ENCODE peak calls at places on chromosomes 4 and X, in seven cellular contexts. One of them, this sample, is unnamed.

GRCh38 chr4:2767705-2768074 is 11.6 kb upstream of the TNIP2 start:
- DNase-seq in heart left ventricle: peak; percentile 70
- DNase-seq in brain microvascular endothelial cell: no peak
- DNase-seq in left lung: peak; percentile 27
- DNase-seq in ascending aorta: no peak
- DNase-seq in stomach: no peak
- DNase-seq in CD8-positive, alpha-beta memory T cell: no peak
- DNase-seq in this sample: no peak

GRCh38 chr4:13907255-13907751 is 279.8 kb upstream of the BOD1L1 start:
- DNase-seq in heart left ventricle: no peak
- DNase-seq in brain microvascular endothelial cell: peak; percentile 97
- DNase-seq in left lung: no peak
- DNase-seq in ascending aorta: no peak
- DNase-seq in stomach: no peak
- DNase-seq in CD8-positive, alpha-beta memory T cell: no peak
- DNase-seq in this sample: peak; percentile 85

GRCh38 chr4:159016527-159017137 is 86.2 kb upstream of the RAPGEF2 start:
- DNase-seq in heart left ventricle: no peak
- DNase-seq in brain microvascular endothelial cell: no peak
- DNase-seq in left lung: no peak
- DNase-seq in ascending aorta: no peak
- DNase-seq in stomach: no peak
- DNase-seq in CD8-positive, alpha-beta memory T cell: no peak
- DNase-seq in this sample: no peak

GRCh38 chr4:160928482-160928881 is 1235.3 kb downstream of the FSTL5 start:
- DNase-seq in heart left ventricle: no peak
- DNase-seq in brain microvascular endothelial cell: no peak
- DNase-seq in left lung: no peak
- DNase-seq in ascending aorta: no peak
- DNase-seq in stomach: no peak
- DNase-seq in CD8-positive, alpha-beta memory T cell: no peak
- DNase-seq in this sample: no peak

GRCh38 chr4:38581708-38582107 is 82.3 kb upstream of the KLF3 start:
- DNase-seq in heart left ventricle: no peak
- DNase-seq in brain microvascular endothelial cell: no peak
- DNase-seq in left lung: no peak
- DNase-seq in ascending aorta: no peak
- DNase-seq in stomach: no peak
- DNase-seq in CD8-positive, alpha-beta memory T cell: no peak
- DNase-seq in this sample: no peak

GRCh38 chrX:1393871-1394615 is 2.1 kb upstream of the SLC25A6 start:
- DNase-seq in heart left ventricle: no peak
- DNase-seq in brain microvascular endothelial cell: no peak
- DNase-seq in left lung: peak; percentile 19
- DNase-seq in ascending aorta: no peak
- DNase-seq in stomach: peak; percentile 3
- DNase-seq in CD8-positive, alpha-beta memory T cell: no peak
- DNase-seq in this sample: no peak

GRCh38 chr4:184983660-184984356 is 34.5 kb upstream of the HELT start:
- DNase-seq in heart left ventricle: peak; percentile 52
- DNase-seq in brain microvascular endothelial cell: peak; percentile 27
- DNase-seq in left lung: peak; percentile 51
- DNase-seq in ascending aorta: no peak
- DNase-seq in stomach: peak; percentile 43
- DNase-seq in CD8-positive, alpha-beta memory T cell: peak; percentile 41
- DNase-seq in this sample: no peak

GRCh38 chr4:121742794-121743193 is 22.2 kb downstream of the SMIM43 start:
- DNase-seq in heart left ventricle: no peak
- DNase-seq in brain microvascular endothelial cell: no peak
- DNase-seq in left lung: no peak
- DNase-seq in ascending aorta: no peak
- DNase-seq in stomach: no peak
- DNase-seq in CD8-positive, alpha-beta memory T cell: no peak
- DNase-seq in this sample: no peak

GRCh38 chr4:3478446-3479357 is 15.6 kb downstream of the DOK7 start:
- DNase-seq in heart left ventricle: no peak
- DNase-seq in brain microvascular endothelial cell: no peak
- DNase-seq in left lung: no peak
- DNase-seq in ascending aorta: no peak
- DNase-seq in stomach: no peak
- DNase-seq in CD8-positive, alpha-beta memory T cell: no peak
- DNase-seq in this sample: no peak

GRCh38 chrX:11666180-11666579 is 460 bp upstream of the ARHGAP6 start:
- DNase-seq in heart left ventricle: no peak
- DNase-seq in brain microvascular endothelial cell: no peak
- DNase-seq in left lung: no peak
- DNase-seq in ascending aorta: no peak
- DNase-seq in stomach: no peak
- DNase-seq in CD8-positive, alpha-beta memory T cell: no peak
- DNase-seq in this sample: no peak

GRCh38 chrX:6738518-6739470 is 203.9 kb upstream of the VCX3A start:
- DNase-seq in heart left ventricle: no peak
- DNase-seq in brain microvascular endothelial cell: no peak
- DNase-seq in left lung: no peak
- DNase-seq in ascending aorta: no peak
- DNase-seq in stomach: no peak
- DNase-seq in CD8-positive, alpha-beta memory T cell: no peak
- DNase-seq in this sample: no peak

GRCh38 chrX:30504309-30504708 is 73.3 kb downstream of the TASL start:
- DNase-seq in heart left ventricle: no peak
- DNase-seq in brain microvascular endothelial cell: no peak
- DNase-seq in left lung: no peak
- DNase-seq in ascending aorta: no peak
- DNase-seq in stomach: no peak
- DNase-seq in CD8-positive, alpha-beta memory T cell: no peak
- DNase-seq in this sample: peak; percentile 36

GRCh38 chr4:147309434-147309833 is 171.5 kb upstream of the EDNRA start:
- DNase-seq in heart left ventricle: no peak
- DNase-seq in brain microvascular endothelial cell: no peak
- DNase-seq in left lung: no peak
- DNase-seq in ascending aorta: no peak
- DNase-seq in stomach: no peak
- DNase-seq in CD8-positive, alpha-beta memory T cell: no peak
- DNase-seq in this sample: peak; percentile 22
- H3K4me3 ChIP-seq in heart left ventricle: no peak overlapping the region
- H3K4me3 ChIP-seq in brain microvascular endothelial cell: no peak overlapping the region
- H3K4me3 ChIP-seq in left lung: no peak overlapping the region
- H3K4me3 ChIP-seq in ascending aorta: no peak overlapping the region
- H3K4me3 ChIP-seq in stomach: no peak overlapping the region
- H3K4me3 ChIP-seq in CD8-positive, alpha-beta memory T cell: no peak overlapping the region
- H3K4me3 ChIP-seq in this sample: no peak overlapping the region

GRCh38 chr4:25658777-25659176 is 3.1 kb downstream of the SLC34A2 start:
- DNase-seq in heart left ventricle: no peak
- DNase-seq in brain microvascular endothelial cell: no peak
- DNase-seq in left lung: no peak
- DNase-seq in ascending aorta: no peak
- DNase-seq in stomach: no peak
- DNase-seq in CD8-positive, alpha-beta memory T cell: no peak
- DNase-seq in this sample: no peak

GRCh38 chr4:25658357-25658771 is 2.7 kb downstream of the SLC34A2 start:
- DNase-seq in heart left ventricle: no peak
- DNase-seq in brain microvascular endothelial cell: no peak
- DNase-seq in left lung: peak; percentile 37
- DNase-seq in ascending aorta: no peak
- DNase-seq in stomach: no peak
- DNase-seq in CD8-positive, alpha-beta memory T cell: no peak
- DNase-seq in this sample: no peak

GRCh38 chr4:25654031-25654970 is 1.4 kb upstream of the SLC34A2 start:
- DNase-seq in heart left ventricle: no peak
- DNase-seq in brain microvascular endothelial cell: no peak
- DNase-seq in left lung: no peak
- DNase-seq in ascending aorta: no peak
- DNase-seq in stomach: no peak
- DNase-seq in CD8-positive, alpha-beta memory T cell: no peak
- DNase-seq in this sample: peak; percentile 19

GRCh38 chr4:25654971-25655963 is at the start of gene SLC34A2:
- DNase-seq in heart left ventricle: no peak
- DNase-seq in brain microvascular endothelial cell: no peak
- DNase-seq in left lung: peak; percentile 68
- DNase-seq in ascending aorta: no peak
- DNase-seq in stomach: peak; percentile 33
- DNase-seq in CD8-positive, alpha-beta memory T cell: no peak
- DNase-seq in this sample: no peak

DNA sequence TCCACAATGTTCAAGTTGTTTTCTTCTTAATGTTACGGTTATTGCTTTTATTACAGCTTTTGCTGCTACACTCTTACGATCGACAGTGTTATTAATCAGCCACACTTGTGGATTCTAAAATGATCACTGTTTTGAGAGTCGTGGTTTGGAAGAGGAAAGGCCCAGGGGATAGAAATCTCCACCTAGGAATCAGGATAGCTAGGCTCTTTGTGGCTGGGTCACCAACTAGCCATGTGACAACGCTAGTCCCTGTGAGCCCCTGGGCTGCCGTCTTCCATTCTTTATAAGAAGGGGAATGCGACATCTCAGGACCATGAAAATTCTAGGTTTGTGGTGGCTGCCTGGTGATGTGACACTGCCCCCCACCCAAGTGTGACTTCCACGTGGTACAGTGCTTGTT is 380 bp downstream of the SLC34A2 start:
- DNase-seq in heart left ventricle: no peak
- DNase-seq in brain microvascular endothelial cell: no peak
- DNase-seq in left lung: peak; percentile 4
- DNase-seq in ascending aorta: no peak
- DNase-seq in stomach: no peak
- DNase-seq in CD8-positive, alpha-beta memory T cell: no peak
- DNase-seq in this sample: no peak
- H3K4me3 ChIP-seq in heart left ventricle: no peak overlapping the region
- H3K4me3 ChIP-seq in brain microvascular endothelial cell: no peak overlapping the region
- H3K4me3 ChIP-seq in left lung: peak overlapping the region; percentile 29
- H3K4me3 ChIP-seq in ascending aorta: no peak overlapping the region
- H3K4me3 ChIP-seq in stomach: peak overlapping the region; percentile 15
- H3K4me3 ChIP-seq in CD8-positive, alpha-beta memory T cell: no peak overlapping the region
- H3K4me3 ChIP-seq in this sample: no peak overlapping the region

GRCh38 chr4:57410331-57411052 is 300.3 kb upstream of the IGFBP7 start:
- DNase-seq in heart left ventricle: peak; percentile 10
- DNase-seq in brain microvascular endothelial cell: no peak
- DNase-seq in left lung: no peak
- DNase-seq in ascending aorta: no peak
- DNase-seq in stomach: no peak
- DNase-seq in CD8-positive, alpha-beta memory T cell: no peak
- DNase-seq in this sample: no peak
- H3K4me3 ChIP-seq in heart left ventricle: no peak overlapping the region
- H3K4me3 ChIP-seq in brain microvascular endothelial cell: no peak overlapping the region
- H3K4me3 ChIP-seq in left lung: no peak overlapping the region
- H3K4me3 ChIP-seq in ascending aorta: no peak overlapping the region
- H3K4me3 ChIP-seq in stomach: no peak overlapping the region
- H3K4me3 ChIP-seq in CD8-positive, alpha-beta memory T cell: no peak overlapping the region
- H3K4me3 ChIP-seq in this sample: no peak overlapping the region

DNA sequence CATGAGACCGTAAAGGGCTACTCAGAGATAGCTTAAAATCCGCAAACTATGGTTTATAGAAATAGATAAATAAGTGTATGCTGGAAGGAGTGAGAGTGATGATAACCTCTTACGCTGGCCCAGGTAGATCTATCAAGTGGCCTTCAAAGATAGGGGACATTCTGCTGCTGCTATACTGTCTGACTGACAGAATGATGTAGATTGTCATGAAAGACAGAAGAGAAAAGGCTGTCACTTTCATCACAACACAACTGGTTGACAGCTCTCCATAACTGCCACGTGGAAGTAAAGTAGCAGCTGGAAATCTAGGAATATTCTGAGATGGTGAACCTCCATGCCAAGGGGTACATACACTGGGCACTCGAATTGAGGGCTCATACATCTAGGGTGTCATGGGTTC is 1333.6 kb upstream of the DIAPH2 start:
- DNase-seq in heart left ventricle: no peak
- DNase-seq in brain microvascular endothelial cell: no peak
- DNase-seq in left lung: no peak
- DNase-seq in ascending aorta: no peak
- DNase-seq in stomach: no peak
- DNase-seq in CD8-positive, alpha-beta memory T cell: no peak
- DNase-seq in this sample: no peak
- H3K4me3 ChIP-seq in heart left ventricle: no peak overlapping the region
- H3K4me3 ChIP-seq in brain microvascular endothelial cell: no peak overlapping the region
- H3K4me3 ChIP-seq in left lung: no peak overlapping the region
- H3K4me3 ChIP-seq in ascending aorta: no peak overlapping the region
- H3K4me3 ChIP-seq in stomach: no peak overlapping the region
- H3K4me3 ChIP-seq in CD8-positive, alpha-beta memory T cell: no peak overlapping the region
- H3K4me3 ChIP-seq in this sample: no peak overlapping the region

GRCh38 chr4:100823993-100824323 is 306.1 kb upstream of the EMCN start:
- DNase-seq in heart left ventricle: no peak
- DNase-seq in brain microvascular endothelial cell: no peak
- DNase-seq in left lung: no peak
- DNase-seq in ascending aorta: no peak
- DNase-seq in stomach: no peak
- DNase-seq in CD8-positive, alpha-beta memory T cell: no peak
- DNase-seq in this sample: no peak
- H3K4me3 ChIP-seq in heart left ventricle: no peak overlapping the region
- H3K4me3 ChIP-seq in brain microvascular endothelial cell: no peak overlapping the region
- H3K4me3 ChIP-seq in left lung: no peak overlapping the region
- H3K4me3 ChIP-seq in ascending aorta: no peak overlapping the region
- H3K4me3 ChIP-seq in stomach: no peak overlapping the region
- H3K4me3 ChIP-seq in CD8-positive, alpha-beta memory T cell: no peak overlapping the region
- H3K4me3 ChIP-seq in this sample: no peak overlapping the region

DNA sequence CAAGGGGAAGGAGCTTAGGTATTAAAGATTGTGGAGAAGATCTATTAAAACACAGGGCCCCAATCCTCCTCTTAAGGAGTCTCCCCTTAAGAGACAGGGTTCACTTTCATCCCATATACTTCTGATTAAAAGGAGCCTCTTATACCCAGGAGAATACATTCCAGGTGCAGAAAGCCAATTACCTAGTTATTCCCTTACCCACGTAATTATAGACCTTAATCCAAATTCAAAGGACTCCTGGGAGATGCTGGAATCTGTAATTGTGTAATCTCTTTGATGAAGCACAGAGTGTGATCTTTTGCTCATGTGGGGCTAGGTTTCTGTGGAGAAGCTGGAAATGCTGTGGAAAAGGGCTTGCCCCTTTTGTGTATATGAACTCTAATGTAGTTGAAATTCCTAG is 1.4 kb upstream of the SEC24B start:
- DNase-seq in heart left ventricle: no peak
- DNase-seq in brain microvascular endothelial cell: no peak
- DNase-seq in left lung: no peak
- DNase-seq in ascending aorta: no peak
- DNase-seq in stomach: no peak
- DNase-seq in CD8-positive, alpha-beta memory T cell: no peak
- DNase-seq in this sample: no peak
- H3K4me3 ChIP-seq in heart left ventricle: no peak overlapping the region
- H3K4me3 ChIP-seq in brain microvascular endothelial cell: no peak overlapping the region
- H3K4me3 ChIP-seq in left lung: no peak overlapping the region
- H3K4me3 ChIP-seq in ascending aorta: no peak overlapping the region
- H3K4me3 ChIP-seq in stomach: no peak overlapping the region
- H3K4me3 ChIP-seq in CD8-positive, alpha-beta memory T cell: no peak overlapping the region
- H3K4me3 ChIP-seq in this sample: no peak overlapping the region

DNA sequence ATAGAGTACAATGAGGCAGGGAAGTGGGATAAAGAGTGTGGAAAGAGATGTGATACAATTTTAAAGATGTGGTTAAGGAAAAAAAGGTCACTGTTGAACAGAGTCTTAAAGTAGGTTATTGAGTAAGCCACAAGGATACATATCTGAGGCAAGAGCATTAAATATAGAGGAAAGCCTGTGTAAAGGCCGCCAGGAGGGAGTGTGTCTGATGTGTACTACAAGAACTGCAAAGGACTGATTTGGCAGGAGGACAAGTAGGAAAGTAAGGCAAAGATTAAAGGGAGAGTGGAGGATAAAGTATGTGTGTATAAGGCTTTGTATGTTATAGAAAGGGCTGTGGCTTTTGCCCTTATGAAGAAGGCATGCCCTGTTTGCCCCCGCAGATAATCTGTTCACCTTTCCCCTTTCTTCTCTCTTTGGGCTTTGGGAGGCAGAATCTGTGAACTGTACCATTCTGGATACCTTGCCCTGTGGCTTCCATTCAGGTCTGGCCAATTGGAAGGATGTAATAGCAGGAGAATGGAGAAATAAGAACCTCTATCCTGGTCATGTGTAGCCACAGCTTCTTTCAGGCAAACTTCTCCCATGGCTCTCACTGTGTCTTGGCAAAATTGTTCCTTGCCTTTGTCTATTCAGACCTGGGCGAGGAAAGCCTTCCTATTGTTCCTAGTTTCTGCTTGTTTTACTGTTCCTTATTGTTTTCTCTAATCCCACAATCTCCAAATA is 68.9 kb upstream of the FAM47B start:
- DNase-seq in heart left ventricle: no peak
- DNase-seq in brain microvascular endothelial cell: no peak
- DNase-seq in left lung: no peak
- DNase-seq in ascending aorta: no peak
- DNase-seq in stomach: no peak
- DNase-seq in CD8-positive, alpha-beta memory T cell: no peak
- DNase-seq in this sample: no peak
- H3K4me3 ChIP-seq in heart left ventricle: no peak overlapping the region
- H3K4me3 ChIP-seq in brain microvascular endothelial cell: no peak overlapping the region
- H3K4me3 ChIP-seq in left lung: no peak overlapping the region
- H3K4me3 ChIP-seq in ascending aorta: no peak overlapping the region
- H3K4me3 ChIP-seq in stomach: no peak overlapping the region
- H3K4me3 ChIP-seq in CD8-positive, alpha-beta memory T cell: no peak overlapping the region
- H3K4me3 ChIP-seq in this sample: no peak overlapping the region

This sample was measured in astrocyte of the cerebellum.